ENCODE peak calls at places on chromosome 16, in six cellular contexts. H is GM20000; Y is left cardiac atrium; B is T-helper 17 cell; M is AG04450; U is CD8-positive, alpha-beta T cell. E is an unnamed sample.

GRCh38 chr16:12217341-12217740 is 240.8 kb downstream of the SNX29 start:
- DNase-seq in H (no peak), Y (no peak), B (no peak), M (no peak), U (no peak), E (no peak)

GRCh38 chr16:3175157-3176153 is 12.5 kb upstream of the OR1F1 start:
- DNase-seq in H (no peak), Y (no peak), B (no peak), M (no peak), U (no peak), E (no peak)

GRCh38 chr16:80993293-80993691 is 13.4 kb downstream of the CMC2 start:
- DNase-seq in H (no peak), Y (no peak), B (no peak), M (peak), U (no peak), E (peak)

GRCh38 chr16:1163567-1164055 is 10.7 kb downstream of the CACNA1H start:
- DNase-seq in H (no peak), Y (no peak), B (no peak), M (no peak), U (no peak), E (no peak)

GRCh38 chr16:61987474-61988012 is 48.7 kb downstream of the CDH8 start:
- DNase-seq in H (no peak), Y (no peak), B (no peak), M (no peak), U (no peak), E (no peak)

GRCh38 chr16:46908540-46909372 is 24.6 kb downstream of the GPT2 start:
- DNase-seq in H (peak), Y (peak), B (peak), M (peak), U (peak), E (peak)

GRCh38 chr16:88356124-88356726 is 26.5 kb upstream of the ZNF469 start:
- DNase-seq in H (no peak), Y (peak), B (no peak), M (no peak), U (no peak), E (no peak)

GRCh38 chr16:11405331-11406176 is 60.3 kb downstream of the RMI2 start:
- DNase-seq in H (peak), Y (no peak), B (no peak), M (no peak), U (peak), E (no peak)

GRCh38 chr16:66472961-66473610 is 46.0 kb downstream of the BEAN1 start:
- DNase-seq in H (no peak), Y (no peak), B (no peak), M (no peak), U (no peak), E (no peak)

GRCh38 chr16:84475643-84476240 is 28.7 kb downstream of the MEAK7 start:
- DNase-seq in H (no peak), Y (no peak), B (no peak), M (no peak), U (no peak), E (no peak)

GRCh38 chr16:50121278-50121677 is 31.8 kb upstream of the TENT4B start:
- DNase-seq in H (peak), Y (no peak), B (no peak), M (no peak), U (no peak), E (no peak)

GRCh38 chr16:81385031-81385756 is 59.4 kb upstream of the CMIP start:
- DNase-seq in H (no peak), Y (no peak), B (no peak), M (no peak), U (no peak), E (no peak)

GRCh38 chr16:12463961-12464360 is 339.7 kb downstream of the CPPED1 start:
- DNase-seq in H (no peak), Y (no peak), B (no peak), M (no peak), U (no peak), E (no peak)

GRCh38 chr16:13939821-13940220 is 19.9 kb downstream of the ERCC4 start:
- DNase-seq in H (no peak), Y (no peak), B (no peak), M (no peak), U (no peak), E (no peak)

GRCh38 chr16:5944971-5945370 is 847.4 kb upstream of the EEF2KMT start:
- DNase-seq in H (no peak), Y (no peak), B (no peak), M (no peak), U (no peak), E (no peak)

GRCh38 chr16:285146-286055 is 2.4 kb downstream of the PDIA2 start:
- DNase-seq in H (peak), Y (no peak), B (no peak), M (no peak), U (no peak), E (no peak)

GRCh38 chr16:67767953-67768352 is 38.4 kb downstream of the RANBP10 start:
- DNase-seq in H (no peak), Y (no peak), B (no peak), M (peak), U (no peak), E (peak)

GRCh38 chr16:4661661-4662060 is 31.7 kb upstream of the NUDT16L1 start:
- DNase-seq in H (no peak), Y (no peak), B (no peak), M (no peak), U (no peak), E (no peak)

GRCh38 chr16:67346328-67346727 is 19.7 kb downstream of the LRRC36 start:
- DNase-seq in H (no peak), Y (no peak), B (no peak), M (no peak), U (no peak), E (no peak)

GRCh38 chr16:77068402-77068801 is 122.6 kb upstream of the MON1B start:
- DNase-seq in H (no peak), Y (no peak), B (no peak), M (no peak), U (no peak), E (no peak)

GRCh38 chr16:64051826-64052225 is 1070.0 kb downstream of the CDH11 start:
- DNase-seq in H (no peak), Y (no peak), B (no peak), M (no peak), U (no peak), E (peak)

GRCh38 chr16:1338119-1338730 is 4.8 kb downstream of the BAIAP3 start:
- DNase-seq in H (peak), Y (no peak), B (no peak), M (no peak), U (peak), E (no peak)

GRCh38 chr16:88685156-88686061 is 898 bp downstream of the SNAI3 start:
- DNase-seq in H (no peak), Y (no peak), B (no peak), M (no peak), U (peak), E (no peak)

GRCh38 chr16:31201511-31202401 is 804 bp downstream of the PYCARD start:
- DNase-seq in H (peak), Y (peak), B (no peak), M (no peak), U (no peak), E (no peak)

GRCh38 chr16:9316008-9316407 is 224.6 kb downstream of the HAPSTR1 start:
- DNase-seq in H (no peak), Y (no peak), B (no peak), M (no peak), U (no peak), E (no peak)

GRCh38 chr16:26802440-26802839 is 264.3 kb upstream of the C16orf82 start:
- DNase-seq in H (no peak), Y (no peak), B (no peak), M (no peak), U (no peak), E (no peak)

GRCh38 chr16:2905241-2905987 is 6.3 kb upstream of the FLYWCH1 start:
- DNase-seq in H (peak), Y (peak), B (peak), M (peak), U (peak), E (peak)

GRCh38 chr16:86680661-86681439 is 102.5 kb downstream of the FOXL1 start:
- DNase-seq in H (no peak), Y (no peak), B (no peak), M (no peak), U (no peak), E (no peak)

GRCh38 chr16:87062569-87063442 is 254.4 kb downstream of the C16orf95 start:
- DNase-seq in H (peak), Y (peak), B (no peak), M (no peak), U (peak), E (no peak)

GRCh38 chr16:88455610-88456355 is 2.7 kb downstream of the ZFPM1 start:
- DNase-seq in H (peak), Y (no peak), B (peak), M (no peak), U (peak), E (no peak)

GRCh38 chr16:10510279-10510678 is 70.1 kb downstream of the EMP2 start:
- DNase-seq in H (no peak), Y (no peak), B (no peak), M (no peak), U (no peak), E (no peak)

GRCh38 chr16:88941051-88941932 is 35.7 kb downstream of the CBFA2T3 start:
- DNase-seq in H (peak), Y (no peak), B (no peak), M (no peak), U (no peak), E (no peak)

E was measured in HS-5.